ENCODE peak calls at places on chromosomes 7 and 10, in seven cellular contexts. One of them, this sample, is unnamed.

GRCh38 chr10:72069751-72070501 is 18.4 kb downstream of the SPOCK2 start:
- DNase-seq in A549: no peak
- DNase-seq in ureter: no peak
- DNase-seq in D341Med: no peak
- DNase-seq in fibroblast of gingiva: no peak
- DNase-seq in cardiac fibroblast: no peak
- DNase-seq in HT1080: no peak
- DNase-seq in this sample: no peak

GRCh38 chr10:103745264-103746247 is 109.8 kb downstream of the SH3PXD2A start:
- DNase-seq in A549: no peak
- DNase-seq in ureter: no peak
- DNase-seq in D341Med: no peak
- DNase-seq in fibroblast of gingiva: no peak
- DNase-seq in cardiac fibroblast: peak; percentile 64
- DNase-seq in HT1080: peak; percentile 94
- DNase-seq in this sample: no peak

GRCh38 chr10:114408112-114408967 is 4.0 kb upstream of the AFAP1L2 start:
- DNase-seq in A549: no peak
- DNase-seq in ureter: no peak
- DNase-seq in D341Med: no peak
- DNase-seq in fibroblast of gingiva: no peak
- DNase-seq in cardiac fibroblast: no peak
- DNase-seq in HT1080: no peak
- DNase-seq in this sample: no peak

GRCh38 chr7:3673524-3673923 is 372.5 kb downstream of the SDK1 start:
- DNase-seq in A549: no peak
- DNase-seq in ureter: no peak
- DNase-seq in D341Med: no peak
- DNase-seq in fibroblast of gingiva: peak; percentile 4
- DNase-seq in cardiac fibroblast: peak; percentile 46
- DNase-seq in HT1080: no peak
- DNase-seq in this sample: no peak

GRCh38 chr7:107614425-107614824 is 34.4 kb downstream of the BCAP29 start:
- DNase-seq in A549: no peak
- DNase-seq in ureter: no peak
- DNase-seq in D341Med: no peak
- DNase-seq in fibroblast of gingiva: peak; percentile 68
- DNase-seq in cardiac fibroblast: peak; percentile 82
- DNase-seq in HT1080: peak; percentile 44
- DNase-seq in this sample: no peak

GRCh38 chr7:141262101-141262819 is 188.4 kb downstream of the TMEM178B start:
- DNase-seq in A549: no peak
- DNase-seq in ureter: no peak
- DNase-seq in D341Med: no peak
- DNase-seq in fibroblast of gingiva: no peak
- DNase-seq in cardiac fibroblast: peak; percentile 21
- DNase-seq in HT1080: no peak
- DNase-seq in this sample: no peak

GRCh38 chr7:112080974-112081373 is 125.2 kb downstream of the DOCK4 start:
- DNase-seq in A549: no peak
- DNase-seq in ureter: no peak
- DNase-seq in D341Med: no peak
- DNase-seq in fibroblast of gingiva: peak; percentile 50
- DNase-seq in cardiac fibroblast: peak; percentile 80
- DNase-seq in HT1080: peak; percentile 95
- DNase-seq in this sample: no peak

GRCh38 chr10:100368721-100369120 is 21.7 kb downstream of the SCD start:
- DNase-seq in A549: no peak
- DNase-seq in ureter: no peak
- DNase-seq in D341Med: no peak
- DNase-seq in fibroblast of gingiva: no peak
- DNase-seq in cardiac fibroblast: no peak
- DNase-seq in HT1080: no peak
- DNase-seq in this sample: no peak

GRCh38 chr10:46096426-46096825 is 50.4 kb upstream of the MSMB start:
- DNase-seq in A549: no peak
- DNase-seq in ureter: no peak
- DNase-seq in D341Med: no peak
- DNase-seq in fibroblast of gingiva: no peak
- DNase-seq in cardiac fibroblast: peak; percentile 28
- DNase-seq in HT1080: peak; percentile 40
- DNase-seq in this sample: no peak

GRCh38 chr10:6097063-6097462 is 8.2 kb downstream of the RBM17 start:
- DNase-seq in A549: no peak
- DNase-seq in ureter: no peak
- DNase-seq in D341Med: no peak
- DNase-seq in fibroblast of gingiva: no peak
- DNase-seq in cardiac fibroblast: no peak
- DNase-seq in HT1080: no peak
- DNase-seq in this sample: no peak

GRCh38 chr10:35707642-35708425 is 65.7 kb upstream of the FZD8 start:
- DNase-seq in A549: no peak
- DNase-seq in ureter: no peak
- DNase-seq in D341Med: no peak
- DNase-seq in fibroblast of gingiva: no peak
- DNase-seq in cardiac fibroblast: peak; percentile 27
- DNase-seq in HT1080: no peak
- DNase-seq in this sample: no peak

GRCh38 chr7:23426876-23427275 is 43.4 kb downstream of the IGF2BP3 start:
- DNase-seq in A549: no peak
- DNase-seq in ureter: no peak
- DNase-seq in D341Med: no peak
- DNase-seq in fibroblast of gingiva: no peak
- DNase-seq in cardiac fibroblast: no peak
- DNase-seq in HT1080: no peak
- DNase-seq in this sample: no peak

GRCh38 chr10:96622330-96622729 is 35.5 kb upstream of the TM9SF3 start:
- DNase-seq in A549: no peak
- DNase-seq in ureter: no peak
- DNase-seq in D341Med: no peak
- DNase-seq in fibroblast of gingiva: no peak
- DNase-seq in cardiac fibroblast: no peak
- DNase-seq in HT1080: no peak
- DNase-seq in this sample: no peak

GRCh38 chr10:86423739-86424138 is 57.1 kb upstream of the GRID1 start:
- DNase-seq in A549: no peak
- DNase-seq in ureter: no peak
- DNase-seq in D341Med: no peak
- DNase-seq in fibroblast of gingiva: no peak
- DNase-seq in cardiac fibroblast: no peak
- DNase-seq in HT1080: no peak
- DNase-seq in this sample: no peak

GRCh38 chr10:132392811-132393694 is 3.9 kb upstream of the PWWP2B start:
- DNase-seq in A549: no peak
- DNase-seq in ureter: no peak
- DNase-seq in D341Med: no peak
- DNase-seq in fibroblast of gingiva: peak; percentile 27
- DNase-seq in cardiac fibroblast: peak; percentile 21
- DNase-seq in HT1080: peak; percentile 26
- DNase-seq in this sample: no peak

GRCh38 chr7:2886900-2887299 is 42.8 kb upstream of the GNA12 start:
- DNase-seq in A549: peak; percentile 87
- DNase-seq in ureter: no peak
- DNase-seq in D341Med: peak; percentile 82
- DNase-seq in fibroblast of gingiva: peak; percentile 78
- DNase-seq in cardiac fibroblast: peak; percentile 89
- DNase-seq in HT1080: peak; percentile 68
- DNase-seq in this sample: no peak

GRCh38 chr7:113986216-113986615 is 67.4 kb upstream of the PPP1R3A start:
- DNase-seq in A549: no peak
- DNase-seq in ureter: no peak
- DNase-seq in D341Med: no peak
- DNase-seq in fibroblast of gingiva: no peak
- DNase-seq in cardiac fibroblast: no peak
- DNase-seq in HT1080: no peak
- DNase-seq in this sample: no peak

GRCh38 chr7:102426268-102427031 is 6.9 kb upstream of the ORAI2 start:
- DNase-seq in A549: no peak
- DNase-seq in ureter: no peak
- DNase-seq in D341Med: no peak
- DNase-seq in fibroblast of gingiva: no peak
- DNase-seq in cardiac fibroblast: no peak
- DNase-seq in HT1080: no peak
- DNase-seq in this sample: peak; percentile 20

This sample was measured in substantia nigra.